ENCODE peak calls at places on chromosomes 16 and 17, in six cellular contexts. One of them, this sample, is unnamed.

GRCh38 chr17:8125196-8125946 is 1.5 kb upstream of the HES7 start:
- DNase-seq in effector memory CD4-positive, alpha-beta T cell: peak; percentile 76
- DNase-seq in adrenal gland: peak; percentile 95
- DNase-seq in fibroblast of mammary gland: peak; percentile 68
- DNase-seq in neuronal stem cell: peak; percentile 91
- DNase-seq in cardiac fibroblast: peak; percentile 78
- DNase-seq in this sample: peak; percentile 80

GRCh38 chr17:19579867-19580565 is 46.4 kb downstream of the SLC47A1 start:
- DNase-seq in effector memory CD4-positive, alpha-beta T cell: no peak
- DNase-seq in adrenal gland: no peak
- DNase-seq in fibroblast of mammary gland: peak; percentile 12
- DNase-seq in neuronal stem cell: no peak
- DNase-seq in cardiac fibroblast: peak; percentile 3
- DNase-seq in this sample: peak; percentile 4

GRCh38 chr17:62105861-62106260 is 40.8 kb upstream of the MED13 start:
- DNase-seq in effector memory CD4-positive, alpha-beta T cell: no peak
- DNase-seq in adrenal gland: no peak
- DNase-seq in fibroblast of mammary gland: no peak
- DNase-seq in neuronal stem cell: no peak
- DNase-seq in cardiac fibroblast: no peak
- DNase-seq in this sample: no peak

GRCh38 chr16:51465026-51465425 is 314.0 kb upstream of the SALL1 start:
- DNase-seq in effector memory CD4-positive, alpha-beta T cell: no peak
- DNase-seq in adrenal gland: no peak
- DNase-seq in fibroblast of mammary gland: peak; percentile 67
- DNase-seq in neuronal stem cell: no peak
- DNase-seq in cardiac fibroblast: peak; percentile 53
- DNase-seq in this sample: peak; percentile 71

GRCh38 chr16:27460663-27461482 is 58.9 kb downstream of the IL21R start:
- DNase-seq in effector memory CD4-positive, alpha-beta T cell: no peak
- DNase-seq in adrenal gland: peak; percentile 68
- DNase-seq in fibroblast of mammary gland: peak; percentile 33
- DNase-seq in neuronal stem cell: no peak
- DNase-seq in cardiac fibroblast: peak; percentile 38
- DNase-seq in this sample: no peak

GRCh38 chr17:64097196-64097936 is 32.6 kb downstream of the ERN1 start:
- DNase-seq in effector memory CD4-positive, alpha-beta T cell: no peak
- DNase-seq in adrenal gland: no peak
- DNase-seq in fibroblast of mammary gland: peak; percentile 94
- DNase-seq in neuronal stem cell: no peak
- DNase-seq in cardiac fibroblast: peak; percentile 62
- DNase-seq in this sample: peak; percentile 61

GRCh38 chr17:67143318-67143717 is 99.0 kb downstream of the CACNG1 start:
- DNase-seq in effector memory CD4-positive, alpha-beta T cell: no peak
- DNase-seq in adrenal gland: no peak
- DNase-seq in fibroblast of mammary gland: no peak
- DNase-seq in neuronal stem cell: no peak
- DNase-seq in cardiac fibroblast: no peak
- DNase-seq in this sample: no peak

GRCh38 chr17:76145231-76146052 is 4.4 kb upstream of the FOXJ1 start:
- DNase-seq in effector memory CD4-positive, alpha-beta T cell: peak; percentile 44
- DNase-seq in adrenal gland: no peak
- DNase-seq in fibroblast of mammary gland: no peak
- DNase-seq in neuronal stem cell: no peak
- DNase-seq in cardiac fibroblast: no peak
- DNase-seq in this sample: no peak

GRCh38 chr16:69319826-69320730 is 8.9 kb downstream of the VPS4A start:
- DNase-seq in effector memory CD4-positive, alpha-beta T cell: no peak
- DNase-seq in adrenal gland: peak; percentile 51
- DNase-seq in fibroblast of mammary gland: no peak
- DNase-seq in neuronal stem cell: no peak
- DNase-seq in cardiac fibroblast: no peak
- DNase-seq in this sample: no peak

GRCh38 chr16:57231821-57232350 is 13.2 kb upstream of the ARL2BP start:
- DNase-seq in effector memory CD4-positive, alpha-beta T cell: no peak
- DNase-seq in adrenal gland: no peak
- DNase-seq in fibroblast of mammary gland: no peak
- DNase-seq in neuronal stem cell: no peak
- DNase-seq in cardiac fibroblast: no peak
- DNase-seq in this sample: no peak

GRCh38 chr16:57233944-57234706 is 10.9 kb upstream of the ARL2BP start:
- DNase-seq in effector memory CD4-positive, alpha-beta T cell: no peak
- DNase-seq in adrenal gland: no peak
- DNase-seq in fibroblast of mammary gland: no peak
- DNase-seq in neuronal stem cell: no peak
- DNase-seq in cardiac fibroblast: no peak
- DNase-seq in this sample: no peak

GRCh38 chr16:57238682-57239081 is 6.4 kb upstream of the ARL2BP start:
- DNase-seq in effector memory CD4-positive, alpha-beta T cell: no peak
- DNase-seq in adrenal gland: no peak
- DNase-seq in fibroblast of mammary gland: no peak
- DNase-seq in neuronal stem cell: no peak
- DNase-seq in cardiac fibroblast: no peak
- DNase-seq in this sample: no peak

GRCh38 chr16:57234707-57235092 is 10.4 kb upstream of the ARL2BP start:
- DNase-seq in effector memory CD4-positive, alpha-beta T cell: no peak
- DNase-seq in adrenal gland: no peak
- DNase-seq in fibroblast of mammary gland: no peak
- DNase-seq in neuronal stem cell: no peak
- DNase-seq in cardiac fibroblast: no peak
- DNase-seq in this sample: no peak

DNA sequence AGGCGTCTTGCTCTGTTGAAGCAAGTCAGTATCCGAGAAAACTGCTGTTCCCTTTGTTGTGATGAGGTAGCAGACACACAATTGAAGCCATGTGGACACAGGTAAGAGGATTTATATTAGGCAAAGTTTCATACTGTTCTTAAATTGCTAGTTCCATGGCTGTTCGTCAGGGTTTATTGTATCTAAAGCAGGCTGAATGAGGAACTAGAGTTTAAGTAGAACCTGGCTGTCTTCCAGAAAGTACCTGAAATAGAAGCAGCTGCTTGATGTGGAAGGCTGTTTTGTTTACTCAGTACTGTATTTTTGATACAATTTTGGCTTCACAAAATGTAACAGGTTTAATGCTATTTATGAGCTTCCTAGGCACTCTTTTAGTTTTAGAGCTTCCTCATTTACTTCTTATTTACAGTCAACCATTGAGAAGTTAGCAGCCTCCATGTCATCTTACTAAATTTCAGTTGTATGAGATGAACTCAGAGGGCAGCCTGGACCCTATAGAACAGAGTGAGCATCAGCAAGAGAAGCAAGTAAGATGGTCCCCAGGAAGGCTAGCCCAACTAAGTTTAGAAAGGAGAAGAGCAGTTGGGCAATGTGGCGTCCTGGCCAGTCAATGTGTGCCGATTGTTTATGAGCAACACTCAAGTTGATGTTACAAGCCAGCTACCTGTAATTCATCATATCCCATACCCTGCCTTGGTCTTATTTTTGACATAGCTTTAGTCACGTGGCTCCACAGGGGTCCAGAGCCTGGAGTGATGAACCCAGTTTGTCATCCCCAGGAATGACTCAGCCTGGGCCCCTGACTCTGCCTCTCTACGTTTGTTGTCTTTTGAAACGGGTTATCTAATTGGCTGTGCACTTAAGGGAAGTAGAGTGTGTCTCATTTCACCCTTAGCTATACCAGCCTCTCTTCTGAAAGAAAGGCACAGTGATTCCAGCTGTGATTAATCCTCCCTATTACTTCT is 9.6 kb upstream of the ARL2BP start:
- DNase-seq in effector memory CD4-positive, alpha-beta T cell: no peak
- DNase-seq in adrenal gland: no peak
- DNase-seq in fibroblast of mammary gland: peak; percentile 85
- DNase-seq in neuronal stem cell: no peak
- DNase-seq in cardiac fibroblast: peak; percentile 68
- DNase-seq in this sample: peak; percentile 43
- H3K4me3 ChIP-seq in effector memory CD4-positive, alpha-beta T cell: no peak overlapping the region
- H3K4me3 ChIP-seq in adrenal gland: no peak overlapping the region
- H3K4me3 ChIP-seq in fibroblast of mammary gland: no peak overlapping the region
- H3K4me3 ChIP-seq in neuronal stem cell: no peak overlapping the region
- H3K4me3 ChIP-seq in cardiac fibroblast: no peak overlapping the region
- H3K4me3 ChIP-seq in this sample: no peak overlapping the region

GRCh38 chr16:838741-839140 is 38.2 kb upstream of the GNG13 start:
- DNase-seq in effector memory CD4-positive, alpha-beta T cell: no peak
- DNase-seq in adrenal gland: no peak
- DNase-seq in fibroblast of mammary gland: no peak
- DNase-seq in neuronal stem cell: no peak
- DNase-seq in cardiac fibroblast: no peak
- DNase-seq in this sample: no peak
- H3K4me3 ChIP-seq in effector memory CD4-positive, alpha-beta T cell: no peak overlapping the region
- H3K4me3 ChIP-seq in adrenal gland: no peak overlapping the region
- H3K4me3 ChIP-seq in fibroblast of mammary gland: no peak overlapping the region
- H3K4me3 ChIP-seq in neuronal stem cell: no peak overlapping the region
- H3K4me3 ChIP-seq in cardiac fibroblast: no peak overlapping the region
- H3K4me3 ChIP-seq in this sample: no peak overlapping the region

DNA sequence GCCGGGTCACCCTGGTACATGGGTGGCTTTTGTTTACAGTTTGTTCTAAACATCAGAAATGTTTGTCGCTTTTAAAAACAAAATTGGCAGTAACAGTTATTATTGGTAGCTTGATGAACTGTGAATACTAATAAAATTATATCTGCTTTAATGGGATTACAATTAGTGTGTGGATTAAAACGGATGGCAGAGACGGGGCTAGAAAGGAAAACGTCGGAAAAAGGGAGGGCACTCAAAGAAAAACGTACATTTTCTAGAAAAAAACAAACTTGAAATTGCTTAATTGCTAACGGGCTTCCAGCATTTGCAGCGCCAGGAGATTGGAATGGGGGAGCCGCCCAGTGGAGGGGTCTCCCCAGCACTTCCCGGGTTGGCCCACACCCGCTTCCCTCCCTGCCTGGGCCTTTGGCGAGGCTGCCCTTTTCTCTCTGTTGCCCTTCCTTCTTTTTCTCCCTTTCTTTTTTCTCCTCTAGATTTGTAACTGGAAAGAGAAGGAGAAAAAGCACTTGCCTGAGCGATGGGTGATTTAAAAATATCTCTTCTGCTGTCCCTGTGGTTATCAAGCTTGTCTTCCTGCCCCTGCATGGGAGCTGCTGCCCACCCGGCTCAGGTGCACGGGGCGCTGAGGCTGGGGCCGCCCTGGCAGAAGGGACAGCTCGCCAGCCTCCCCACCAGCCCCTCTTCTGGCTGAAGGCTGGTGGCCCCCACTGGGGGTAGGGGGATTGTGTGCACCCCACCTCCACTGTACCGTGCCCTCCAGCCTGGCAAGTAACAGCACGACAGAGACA is 5.9 kb downstream of the BAHCC1 start:
- DNase-seq in effector memory CD4-positive, alpha-beta T cell: no peak
- DNase-seq in adrenal gland: no peak
- DNase-seq in fibroblast of mammary gland: no peak
- DNase-seq in neuronal stem cell: no peak
- DNase-seq in cardiac fibroblast: peak; percentile 52
- DNase-seq in this sample: no peak
- H3K4me3 ChIP-seq in effector memory CD4-positive, alpha-beta T cell: no peak overlapping the region
- H3K4me3 ChIP-seq in adrenal gland: no peak overlapping the region
- H3K4me3 ChIP-seq in fibroblast of mammary gland: peak overlapping the region; percentile 58
- H3K4me3 ChIP-seq in neuronal stem cell: peak overlapping the region; percentile 87
- H3K4me3 ChIP-seq in cardiac fibroblast: peak overlapping the region; percentile 52
- H3K4me3 ChIP-seq in this sample: peak overlapping the region; percentile 60

GRCh38 chr16:46687486-46687885 is 1.5 kb downstream of the VPS35 start:
- DNase-seq in effector memory CD4-positive, alpha-beta T cell: no peak
- DNase-seq in adrenal gland: no peak
- DNase-seq in fibroblast of mammary gland: no peak
- DNase-seq in neuronal stem cell: no peak
- DNase-seq in cardiac fibroblast: no peak
- DNase-seq in this sample: peak; percentile 6

GRCh38 chr16:46689492-46690280 is at the start of gene ORC6:
- DNase-seq in effector memory CD4-positive, alpha-beta T cell: peak; percentile 94
- DNase-seq in adrenal gland: peak; percentile 99
- DNase-seq in fibroblast of mammary gland: peak; percentile 94
- DNase-seq in neuronal stem cell: peak; percentile 97
- DNase-seq in cardiac fibroblast: peak; percentile 98
- DNase-seq in this sample: peak; percentile 92

GRCh38 chr16:46688101-46688656 is 799 bp downstream of the VPS35 start:
- DNase-seq in effector memory CD4-positive, alpha-beta T cell: no peak
- DNase-seq in adrenal gland: peak; percentile 77
- DNase-seq in fibroblast of mammary gland: peak; percentile 28
- DNase-seq in neuronal stem cell: no peak
- DNase-seq in cardiac fibroblast: peak; percentile 47
- DNase-seq in this sample: peak; percentile 29

GRCh38 chr16:46688657-46689491 is at the start of gene VPS35:
- DNase-seq in effector memory CD4-positive, alpha-beta T cell: peak; percentile 99
- DNase-seq in adrenal gland: peak; percentile 100
- DNase-seq in fibroblast of mammary gland: peak; percentile 98
- DNase-seq in neuronal stem cell: peak; percentile 99
- DNase-seq in cardiac fibroblast: peak; percentile 99
- DNase-seq in this sample: peak; percentile 98

GRCh38 chr16:46686815-46687473 is 2.0 kb downstream of the VPS35 start:
- DNase-seq in effector memory CD4-positive, alpha-beta T cell: no peak
- DNase-seq in adrenal gland: no peak
- DNase-seq in fibroblast of mammary gland: no peak
- DNase-seq in neuronal stem cell: no peak
- DNase-seq in cardiac fibroblast: no peak
- DNase-seq in this sample: no peak
- H3K4me3 ChIP-seq in effector memory CD4-positive, alpha-beta T cell: no peak overlapping the region
- H3K4me3 ChIP-seq in adrenal gland: no peak overlapping the region
- H3K4me3 ChIP-seq in fibroblast of mammary gland: peak overlapping the region; percentile 92
- H3K4me3 ChIP-seq in neuronal stem cell: peak overlapping the region; percentile 75
- H3K4me3 ChIP-seq in cardiac fibroblast: no peak overlapping the region
- H3K4me3 ChIP-seq in this sample: peak overlapping the region; percentile 93

GRCh38 chr17:17087424-17088103 is 45.3 kb downstream of the MPRIP start:
- DNase-seq in effector memory CD4-positive, alpha-beta T cell: no peak
- DNase-seq in adrenal gland: peak; percentile 73
- DNase-seq in fibroblast of mammary gland: no peak
- DNase-seq in neuronal stem cell: no peak
- DNase-seq in cardiac fibroblast: no peak
- DNase-seq in this sample: no peak

GRCh38 chr17:17089206-17089550 is 46.9 kb downstream of the MPRIP start:
- DNase-seq in effector memory CD4-positive, alpha-beta T cell: no peak
- DNase-seq in adrenal gland: no peak
- DNase-seq in fibroblast of mammary gland: no peak
- DNase-seq in neuronal stem cell: no peak
- DNase-seq in cardiac fibroblast: no peak
- DNase-seq in this sample: no peak

GRCh38 chr17:17088104-17088485 is 45.8 kb downstream of the MPRIP start:
- DNase-seq in effector memory CD4-positive, alpha-beta T cell: no peak
- DNase-seq in adrenal gland: peak; percentile 51
- DNase-seq in fibroblast of mammary gland: no peak
- DNase-seq in neuronal stem cell: no peak
- DNase-seq in cardiac fibroblast: no peak
- DNase-seq in this sample: no peak

GRCh38 chr17:17089796-17090641 is 47.8 kb downstream of the MPRIP start:
- DNase-seq in effector memory CD4-positive, alpha-beta T cell: no peak
- DNase-seq in adrenal gland: peak; percentile 36
- DNase-seq in fibroblast of mammary gland: no peak
- DNase-seq in neuronal stem cell: no peak
- DNase-seq in cardiac fibroblast: no peak
- DNase-seq in this sample: no peak

GRCh38 chr17:17088511-17089205 is 46.4 kb downstream of the MPRIP start:
- DNase-seq in effector memory CD4-positive, alpha-beta T cell: no peak
- DNase-seq in adrenal gland: peak; percentile 48
- DNase-seq in fibroblast of mammary gland: no peak
- DNase-seq in neuronal stem cell: no peak
- DNase-seq in cardiac fibroblast: no peak
- DNase-seq in this sample: no peak
- H3K4me3 ChIP-seq in effector memory CD4-positive, alpha-beta T cell: no peak overlapping the region
- H3K4me3 ChIP-seq in adrenal gland: no peak overlapping the region
- H3K4me3 ChIP-seq in fibroblast of mammary gland: no peak overlapping the region
- H3K4me3 ChIP-seq in neuronal stem cell: no peak overlapping the region
- H3K4me3 ChIP-seq in cardiac fibroblast: no peak overlapping the region
- H3K4me3 ChIP-seq in this sample: no peak overlapping the region